ENCODE peak calls at places on chromosome 11, in ten cellular contexts. B is mucosa of descending colon; O is endothelial cell of umbilical vein; Z is lower lobe of right lung; V is astrocyte; U is spleen; S is lung; G is Peyer's patch; I is A673; Y is CD8-positive, alpha-beta T cell. N is an unnamed sample. For H3K36me3 and H3K9me3, the result is how much of the 10 kb centered on the place peaks cover.

GRCh38 chr11:18310800-18311340 is 11.1 kb downstream of the HPS5 start:
- DNase-seq in G (no peak), O (no peak), Y (no peak), U (no peak), S (no peak), V (peak), B (no peak), Z (no peak), I (no peak), N (peak)

GRCh38 chr11:36376315-36376887 is 80.3 kb downstream of the PRR5L start:
- DNase-seq in G (peak), Z (peak), B (peak), O (peak), Y (no peak), S (no peak), U (peak), I (peak), V (peak), N (peak)

GRCh38 chr11:30471244-30471643 is 114.9 kb downstream of the MPPED2 start:
- DNase-seq in S (no peak), O (no peak), Z (no peak), U (no peak), B (no peak), V (no peak), I (no peak), G (no peak), Y (no peak), N (no peak)

GRCh38 chr11:70788247-70789022 is 390.1 kb downstream of the CTTN start:
- DNase-seq in U (no peak), V (peak), O (peak), Z (no peak), B (peak), Y (no peak), S (no peak), G (peak), I (peak), N (peak)

GRCh38 chr11:95142431-95142830 is 52.8 kb downstream of the ENDOD1 start:
- DNase-seq in S (no peak), I (no peak), Y (no peak), U (no peak), Z (no peak), O (no peak), G (no peak), V (no peak), B (no peak), N (no peak)

GRCh38 chr11:128715691-128716153 is 21.9 kb downstream of the FLI1 start:
- DNase-seq in U (no peak), V (peak), B (no peak), Y (no peak), I (no peak), G (no peak), S (no peak), O (peak), Z (no peak), N (no peak)

GRCh38 chr11:118436639-118437045 is 350 bp downstream of the KMT2A start:
- DNase-seq in V (no peak), Y (peak), G (no peak), I (no peak), O (no peak), S (no peak), Z (peak), B (no peak), U (peak), N (peak)

GRCh38 chr11:12008790-12009616 is 577 bp upstream of the DKK3 start:
- DNase-seq in V (no peak), G (no peak), I (no peak), Z (peak), Y (peak), U (no peak), B (no peak), S (no peak), O (peak), N (peak)

GRCh38 chr11:68128682-68129327 is 7.6 kb upstream of the CHKA start:
- DNase-seq in U (peak), V (peak), B (peak), O (peak), S (peak), I (no peak), Y (no peak), G (peak), Z (peak), N (peak)

GRCh38 chr11:44979536-44980399 is 29.1 kb upstream of the TP53I11 start:
- DNase-seq in S (peak), B (peak), O (peak), Z (peak), U (peak), V (no peak), G (peak), I (no peak), Y (no peak), N (no peak)

GRCh38 chr11:7572001-7572712 is 58.4 kb downstream of the PPFIBP2 start:
- DNase-seq in B (no peak), S (peak), V (no peak), Z (peak), O (peak), G (no peak), I (peak), U (no peak), Y (no peak), N (no peak)

GRCh38 chr11:73633999-73634398 is 12.4 kb upstream of the PLEKHB1 start:
- DNase-seq in S (no peak), O (no peak), Z (no peak), Y (no peak), V (no peak), B (no peak), G (no peak), I (no peak), U (no peak), N (no peak)

GRCh38 chr11:129333873-129334272 is 41.8 kb upstream of the BARX2 start:
- DNase-seq in O (no peak), Z (no peak), I (peak), Y (no peak), U (no peak), S (no peak), B (no peak), V (no peak), G (no peak), N (no peak)

GRCh38 chr11:5581014-5581413 is 337 bp downstream of the OR52B6 start:
- DNase-seq in B (no peak), Y (no peak), V (no peak), I (no peak), Z (no peak), S (no peak), G (no peak), U (no peak), O (no peak), N (no peak)

GRCh38 chr11:72812968-72813739 is 1.1 kb upstream of the ATG16L2 start:
- DNase-seq in B (peak), S (peak), V (peak), G (peak), O (peak), U (peak), I (peak), Y (peak), Z (peak), N (no peak)

GRCh38 chr11:123253909-123254308 is 58.9 kb upstream of the CLMP start:
- DNase-seq in S (no peak), O (no peak), U (no peak), I (no peak), Z (no peak), G (no peak), V (peak), B (no peak), Y (no peak), N (no peak)

GRCh38 chr11:115627071-115627470 is 122.9 kb upstream of the CADM1 start:
- DNase-seq in O (no peak), G (no peak), Z (no peak), B (no peak), V (no peak), S (no peak), Y (no peak), U (no peak), I (no peak), N (no peak)

GRCh38 chr11:17153759-17154158 is 54.0 kb downstream of the PIK3C2A start:
- DNase-seq in I (no peak), Z (no peak), S (no peak), U (no peak), Y (no peak), O (no peak), G (no peak), B (no peak), V (no peak), N (no peak)

GRCh38 chr11:57546869-57547518 is 9.6 kb downstream of the SMTNL1 start:
- DNase-seq in U (no peak), Y (peak), Z (no peak), V (no peak), G (peak), O (peak), B (no peak), I (peak), S (no peak), N (peak)

GRCh38 chr11:75307058-75307457 is 44.4 kb downstream of the ARRB1 start:
- DNase-seq in G (no peak), S (no peak), I (no peak), B (no peak), V (no peak), U (no peak), O (no peak), Z (no peak), Y (no peak), N (no peak)

GRCh38 chr11:205221-206001 is 1.8 kb downstream of the BET1L start:
- DNase-seq in U (no peak), I (no peak), B (no peak), G (peak), Z (peak), S (peak), O (no peak), Y (no peak), V (no peak), N (peak)
- H3K36me3 ChIP-seq in U (half or more), I (under half), B (under half), G (under half), Z (half or more), S (under half), O (under half), Y (under half), V (under half), N (under half)

GRCh38 chr11:32448232-32448631 is 12.9 kb upstream of the WT1 start:
- DNase-seq in Y (no peak), G (no peak), S (no peak), B (no peak), U (no peak), V (no peak), Z (no peak), O (no peak), I (peak), N (no peak)
- TF ChIP-seq CTCF in Y (no peak), G (no peak), S (no peak), B (no peak), U (no peak), V (no peak), Z (no peak), O (peak), I (peak), N (no peak)

GRCh38 chr11:2649848-2650247 is 49.9 kb downstream of the KCNQ1OT1 start:
- DNase-seq in V (no peak), G (no peak), O (no peak), Y (no peak), B (no peak), U (no peak), S (no peak), Z (no peak), I (no peak), N (no peak)
- H3K9me3 ChIP-seq in V (half or more), G (under half), O (under half), Y (under half), B (half or more), U (half or more), S (under half), Z (half or more), I (half or more), N (under half)

DNA sequence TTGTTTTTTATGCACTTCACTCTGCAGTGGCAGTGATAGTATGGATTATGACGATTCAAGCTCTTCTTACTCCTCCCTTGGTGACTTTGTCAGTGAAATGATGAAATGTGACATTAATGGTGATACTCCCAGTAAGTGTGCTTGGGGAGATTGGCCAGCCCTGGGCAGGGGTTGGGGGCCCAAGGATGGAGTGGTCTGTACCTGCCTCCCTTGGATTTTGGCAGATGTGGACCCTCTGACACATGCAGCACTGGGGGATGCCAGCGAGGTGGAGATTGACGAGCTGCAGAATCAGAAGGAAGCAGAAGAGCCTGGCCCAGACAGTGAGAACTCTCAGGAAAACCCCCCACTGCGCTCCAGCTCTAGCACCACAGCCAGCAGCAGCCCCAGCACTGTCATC is 14.2 kb downstream of the MADD start:
- DNase-seq in I (no peak), O (no peak), V (no peak), Y (no peak), Z (no peak), G (no peak), U (no peak), B (no peak), S (no peak), N (no peak)
- H3K36me3 ChIP-seq in I (half or more), O (under half), V (under half), Y (half or more), Z (half or more), G (under half), U (half or more), B (half or more), S (under half), N (half or more)

GRCh38 chr11:86115542-86116385 is 46.9 kb upstream of the PICALM start:
- DNase-seq in O (no peak), V (peak), Z (no peak), I (no peak), Y (no peak), G (no peak), U (no peak), B (no peak), S (no peak), N (no peak)
- TF ChIP-seq CTCF in O (no peak), V (no peak), Z (no peak), I (no peak), Y (no peak), G (no peak), U (no peak), B (no peak), S (no peak), N (no peak)

DNA sequence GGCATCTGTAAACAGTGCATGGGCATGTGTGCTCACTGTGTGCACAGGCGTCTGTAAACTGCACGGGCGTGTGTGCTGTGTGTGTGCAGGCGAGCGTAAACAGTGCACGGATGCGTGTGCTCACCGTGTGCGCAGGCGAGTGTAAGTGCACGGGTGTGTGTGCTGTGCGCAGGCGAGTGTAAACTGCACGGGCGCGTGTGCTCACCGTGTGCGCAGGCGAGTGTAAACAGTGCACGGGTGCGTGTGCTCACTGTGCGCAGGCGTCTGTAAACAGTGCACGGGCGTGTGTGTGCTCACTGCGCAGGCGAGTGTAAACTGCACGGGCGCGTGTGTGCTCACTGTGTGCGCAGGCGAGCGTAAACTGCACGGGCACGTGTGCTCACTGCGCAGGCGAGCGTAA is 22.4 kb downstream of the RNH1 start:
- DNase-seq in Y (no peak), G (no peak), I (no peak), U (no peak), S (no peak), Z (no peak), O (no peak), V (no peak), B (no peak), N (no peak)
- H3K9me3 ChIP-seq in Y (under half), G (under half), I (under half), U (under half), S (under half), Z (under half), O (under half), V (under half), B (under half), N (under half)